ENCODE peak calls at places on chromosomes 11 and 22, in six cellular contexts. D is uterus, V is prostate gland, Q is astrocyte of the spinal cord, Z is dorsolateral prefrontal cortex, W is fibroblast of pulmonary artery. X is an unnamed sample.

GRCh38 chr11:3984896-3985295 is 109.7 kb upstream of the RRM1 start:
- DNase-seq in D (peak), V (no peak), Q (peak), Z (no peak), W (peak), X (peak)

GRCh38 chr11:92417326-92417725 is 192.7 kb downstream of the FAT3 start:
- DNase-seq in D (no peak), V (no peak), Q (no peak), Z (no peak), W (no peak), X (no peak)

GRCh38 chr22:50189849-50190181 is 4.1 kb downstream of the TRABD start:
- DNase-seq in D (no peak), V (no peak), Q (no peak), Z (no peak), W (no peak), X (no peak)

GRCh38 chr22:47921906-47922305 is 1159.5 kb downstream of the TBC1D22A start:
- DNase-seq in D (no peak), V (no peak), Q (no peak), Z (no peak), W (no peak), X (no peak)

GRCh38 chr22:45638834-45639746 is 32.5 kb upstream of the ATXN10 start:
- DNase-seq in D (peak), V (no peak), Q (peak), Z (no peak), W (peak), X (no peak)

GRCh38 chr11:97158256-97158655 is 768.4 kb downstream of the JRKL start:
- DNase-seq in D (no peak), V (no peak), Q (no peak), Z (no peak), W (no peak), X (no peak)

GRCh38 chr11:108494182-108494581 is 4.0 kb downstream of the POGLUT3 start:
- DNase-seq in D (no peak), V (no peak), Q (no peak), Z (no peak), W (no peak), X (no peak)

GRCh38 chr11:117188620-117189081 is 10.1 kb downstream of the SIDT2 start:
- DNase-seq in D (peak), V (no peak), Q (no peak), Z (peak), W (no peak), X (no peak)

GRCh38 chr11:62010935-62011528 is 43.6 kb upstream of the FTH1 start:
- DNase-seq in D (no peak), V (no peak), Q (no peak), Z (no peak), W (no peak), X (no peak)

GRCh38 chr11:111472228-111472627 is 40.0 kb downstream of the BTG4 start:
- DNase-seq in D (no peak), V (no peak), Q (no peak), Z (no peak), W (no peak), X (no peak)

GRCh38 chr11:64226507-64227051 is 505 bp downstream of the NUDT22 start:
- DNase-seq in D (peak), V (no peak), Q (no peak), Z (no peak), W (no peak), X (peak)

GRCh38 chr22:31611065-31611760 is 50.8 kb downstream of the PISD start:
- DNase-seq in D (no peak), V (no peak), Q (no peak), Z (no peak), W (peak), X (no peak)

GRCh38 chr22:31343235-31344191 is 2.6 kb downstream of the PATZ1 start:
- DNase-seq in D (peak), V (peak), Q (no peak), Z (peak), W (peak), X (peak)

GRCh38 chr11:554824-555499 is 5.6 kb downstream of the LMNTD2 start:
- DNase-seq in D (peak), V (peak), Q (peak), Z (no peak), W (peak), X (peak)

GRCh38 chr11:131912127-131912526 is 541.7 kb downstream of the NTM start:
- DNase-seq in D (no peak), V (no peak), Q (peak), Z (no peak), W (no peak), X (no peak)

GRCh38 chr11:106131998-106132397 is 54.5 kb downstream of the AASDHPPT start:
- DNase-seq in D (no peak), V (no peak), Q (no peak), Z (no peak), W (no peak), X (peak)

GRCh38 chr11:45209480-45209879 is 63.0 kb downstream of the PRDM11 start:
- DNase-seq in D (no peak), V (no peak), Q (no peak), Z (no peak), W (no peak), X (no peak)

GRCh38 chr11:19746081-19746480 is 33.4 kb downstream of the NAV2 start:
- DNase-seq in D (no peak), V (no peak), Q (no peak), Z (no peak), W (no peak), X (no peak)

GRCh38 chr11:126992804-126993111 is 7.8 kb downstream of the KIRREL3 start:
- DNase-seq in D (no peak), V (no peak), Q (peak), Z (no peak), W (peak), X (no peak)

GRCh38 chr22:39493759-39494158 is 8.3 kb upstream of the MIEF1 start:
- DNase-seq in D (no peak), V (no peak), Q (peak), Z (no peak), W (peak), X (no peak)

GRCh38 chr22:50444663-50445062 is 30.2 kb downstream of the SBF1 start:
- DNase-seq in D (no peak), V (no peak), Q (peak), Z (no peak), W (peak), X (no peak)

GRCh38 chr11:115244758-115245157 is 259.5 kb downstream of the CADM1 start:
- DNase-seq in D (no peak), V (no peak), Q (no peak), Z (peak), W (no peak), X (no peak)

GRCh38 chr11:47998733-47999359 is 18.5 kb downstream of the PTPRJ start:
- DNase-seq in D (no peak), V (peak), Q (no peak), Z (no peak), W (no peak), X (no peak)

GRCh38 chr22:26565889-26566288 is 24.0 kb downstream of the TPST2 start:
- DNase-seq in D (no peak), V (no peak), Q (no peak), Z (no peak), W (no peak), X (no peak)

GRCh38 chr22:42904049-42904448 is 47.0 kb upstream of the ARFGAP3 start:
- DNase-seq in D (no peak), V (no peak), Q (no peak), Z (no peak), W (no peak), X (no peak)

GRCh38 chr22:42905702-42906183 is 48.7 kb upstream of the ARFGAP3 start:
- DNase-seq in D (no peak), V (peak), Q (no peak), Z (no peak), W (no peak), X (no peak)

GRCh38 chr22:42905217-42905616 is 48.1 kb upstream of the ARFGAP3 start:
- DNase-seq in D (no peak), V (no peak), Q (no peak), Z (no peak), W (no peak), X (no peak)

GRCh38 chr22:42901790-42902508 is 44.9 kb upstream of the ARFGAP3 start:
- DNase-seq in D (no peak), V (no peak), Q (no peak), Z (no peak), W (no peak), X (no peak)

DNA sequence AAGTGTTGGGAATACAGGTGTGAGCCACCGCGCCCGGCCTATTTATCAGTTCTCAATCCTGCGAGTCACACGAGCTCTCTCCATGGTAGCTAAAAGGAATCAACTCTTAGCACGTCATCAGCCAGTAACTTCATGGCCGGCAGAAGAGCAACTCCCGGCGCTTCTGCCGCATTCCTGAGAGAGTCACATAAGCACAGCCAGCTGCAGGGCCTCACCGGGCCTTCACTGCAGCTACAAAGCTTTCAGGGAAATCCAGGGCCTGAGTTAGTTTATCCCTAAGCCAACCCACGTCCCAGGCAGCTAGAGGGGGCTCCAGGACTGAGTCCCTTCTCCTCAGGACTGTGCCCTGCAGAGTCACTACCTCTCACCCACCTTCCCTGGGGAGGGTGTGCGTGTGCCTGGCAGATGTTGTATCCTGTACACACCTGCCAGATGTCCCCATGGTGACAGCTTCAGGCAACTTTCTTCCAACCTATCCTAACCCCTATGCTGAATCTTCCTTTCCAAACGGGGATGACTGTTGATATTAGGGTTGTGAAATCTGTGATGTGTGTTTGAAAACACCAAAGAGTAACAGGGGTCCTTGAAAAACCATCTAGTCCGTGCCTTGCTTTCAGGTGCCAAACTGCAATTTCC is 45.9 kb upstream of the ARFGAP3 start:
- DNase-seq in D (peak), V (no peak), Q (peak), Z (no peak), W (peak), X (peak)
- TF ChIP-seq CTCF in D (no peak), V (no peak), Q (peak), Z (no peak), W (no peak), X (peak)

GRCh38 chr22:21022955-21023614 is 8.1 kb downstream of the P2RX6 start:
- DNase-seq in D (no peak), V (no peak), Q (no peak), Z (no peak), W (no peak), X (no peak)
- TF ChIP-seq CTCF in D (no peak), V (no peak), Q (no peak), Z (no peak), W (no peak), X (peak)

GRCh38 chr11:60657880-60658279 is 41.5 kb upstream of the MS4A8 start:
- DNase-seq in D (no peak), V (no peak), Q (no peak), Z (no peak), W (no peak), X (no peak)
- TF ChIP-seq CTCF in D (no peak), V (no peak), Q (no peak), Z (no peak), W (no peak), X (no peak)

GRCh38 chr11:29009426-29009825 is 901.2 kb downstream of the METTL15 start:
- DNase-seq in D (no peak), V (no peak), Q (peak), Z (no peak), W (no peak), X (no peak)

GRCh38 chr11:29008481-29008880 is 900.3 kb downstream of the METTL15 start:
- DNase-seq in D (no peak), V (no peak), Q (no peak), Z (no peak), W (no peak), X (no peak)

GRCh38 chr11:29006668-29007067 is 898.5 kb downstream of the METTL15 start:
- DNase-seq in D (no peak), V (no peak), Q (no peak), Z (no peak), W (no peak), X (no peak)

GRCh38 chr11:29002816-29003215 is 894.6 kb downstream of the METTL15 start:
- DNase-seq in D (no peak), V (no peak), Q (no peak), Z (no peak), W (peak), X (no peak)

GRCh38 chr11:29005401-29005980 is 897.3 kb downstream of the METTL15 start:
- DNase-seq in D (no peak), V (no peak), Q (no peak), Z (no peak), W (no peak), X (peak)
- TF ChIP-seq CTCF in D (no peak), V (no peak), Q (no peak), Z (no peak), W (no peak), X (peak)

GRCh38 chr22:24563246-24563645 is 7.4 kb downstream of the SNRPD3 start:
- DNase-seq in D (no peak), V (no peak), Q (no peak), Z (no peak), W (no peak), X (no peak)
- TF ChIP-seq CTCF in D (no peak), V (no peak), Q (no peak), Z (no peak), W (no peak), X (no peak)

GRCh38 chr11:65551572-65552398 is 6.4 kb downstream of the LTBP3 start:
- DNase-seq in D (no peak), V (no peak), Q (no peak), Z (no peak), W (peak), X (peak)
- TF ChIP-seq CTCF in D (no peak), V (no peak), Q (peak), Z (peak), W (peak), X (peak)

DNA sequence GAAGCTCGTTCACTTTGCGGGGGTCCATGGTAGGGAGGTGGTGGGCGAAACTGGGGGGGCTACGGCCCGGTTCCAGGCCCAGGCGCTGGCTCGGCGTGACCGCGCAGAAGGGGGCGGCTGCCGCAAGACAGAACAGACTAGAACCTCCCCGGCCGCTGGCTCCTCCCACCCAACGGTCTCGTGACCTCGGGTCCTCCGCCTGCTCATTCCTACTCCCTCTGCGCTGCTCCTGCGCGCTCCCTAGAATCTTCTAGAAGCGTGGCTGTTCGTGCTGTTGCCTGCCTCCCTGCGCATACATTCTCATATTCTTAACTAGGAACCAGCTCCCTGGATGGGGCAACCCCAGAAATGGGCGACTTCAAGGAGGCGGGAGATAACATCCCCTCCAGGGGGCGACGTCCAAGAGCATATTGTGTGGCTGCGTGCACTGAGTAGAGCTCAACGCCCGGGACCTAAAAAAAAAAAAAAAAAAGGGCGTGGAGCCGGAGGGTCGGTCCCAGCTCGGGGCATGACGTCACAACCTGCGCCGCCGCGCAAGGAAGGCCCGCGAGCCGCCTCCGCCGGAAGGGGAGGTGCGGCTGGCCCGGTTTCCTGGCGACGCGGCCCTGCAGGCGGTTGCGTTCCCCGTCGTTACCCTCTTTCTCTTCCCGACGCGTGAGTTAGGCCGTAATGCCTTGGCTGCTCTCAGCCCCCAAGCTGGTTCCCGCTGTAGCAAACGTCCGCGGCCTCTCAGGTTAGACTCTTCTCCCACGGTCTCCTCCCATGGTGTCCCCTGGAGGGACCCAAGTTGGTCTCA is at the start of the genes ST13 and XPNPEP3:
- DNase-seq in D (peak), V (peak), Q (peak), Z (peak), W (peak), X (peak)
- TF ChIP-seq CTCF in D (peak), V (no peak), Q (peak), Z (no peak), W (no peak), X (peak)

X was measured in H9.